ENCODE peak calls at places on chromosomes 1 and 21, in ten cellular contexts. H is kidney epithelial cell, O is glutamatergic neuron, R is fibroblast of mammary gland, L is WTC11, J is Panc1, T is ovary, A is upper lobe of right lung, D is lower leg skin, Y is lower lobe of right lung. M is an unnamed sample.

GRCh38 chr1:115952547-115952946 is 23.8 kb upstream of the SLC22A15 start:
- DNase-seq in H (no peak), R (no peak), Y (no peak), L (no peak), D (no peak), J (no peak), O (no peak), T (no peak), A (no peak), M (no peak)

GRCh38 chr1:226364129-226364899 is 43.6 kb downstream of the PARP1 start:
- DNase-seq in Y (no peak), L (no peak), D (no peak), R (no peak), T (no peak), H (no peak), O (no peak), J (no peak), A (no peak), M (no peak)

GRCh38 chr1:221839321-221839720 is 97.4 kb upstream of the DUSP10 start:
- DNase-seq in L (no peak), D (no peak), T (no peak), R (no peak), Y (no peak), J (no peak), H (no peak), A (no peak), O (no peak), M (no peak)

GRCh38 chr1:36137776-36138175 is 11.5 kb downstream of the TRAPPC3 start:
- DNase-seq in Y (no peak), J (no peak), L (no peak), R (no peak), T (no peak), H (no peak), D (no peak), O (no peak), A (no peak), M (no peak)

GRCh38 chr21:26127073-26127814 is 43.3 kb downstream of the APP start:
- DNase-seq in H (no peak), J (no peak), R (no peak), Y (no peak), L (no peak), T (no peak), O (no peak), A (no peak), D (no peak), M (no peak)

GRCh38 chr1:11502516-11502915 is 23.6 kb downstream of the DISP3 start:
- DNase-seq in A (peak), O (no peak), H (no peak), D (peak), L (peak), R (no peak), J (no peak), Y (no peak), T (no peak), M (no peak)

GRCh38 chr1:67052741-67053534 is 1.0 kb downstream of the SLC35D1 start:
- DNase-seq in A (peak), R (peak), O (peak), D (peak), H (no peak), J (no peak), T (peak), L (peak), Y (peak), M (peak)

GRCh38 chr1:165910764-165911421 is 83.5 kb downstream of the UCK2 start:
- DNase-seq in O (no peak), A (peak), H (no peak), D (peak), R (peak), T (peak), L (no peak), Y (peak), J (no peak), M (peak)

DNA sequence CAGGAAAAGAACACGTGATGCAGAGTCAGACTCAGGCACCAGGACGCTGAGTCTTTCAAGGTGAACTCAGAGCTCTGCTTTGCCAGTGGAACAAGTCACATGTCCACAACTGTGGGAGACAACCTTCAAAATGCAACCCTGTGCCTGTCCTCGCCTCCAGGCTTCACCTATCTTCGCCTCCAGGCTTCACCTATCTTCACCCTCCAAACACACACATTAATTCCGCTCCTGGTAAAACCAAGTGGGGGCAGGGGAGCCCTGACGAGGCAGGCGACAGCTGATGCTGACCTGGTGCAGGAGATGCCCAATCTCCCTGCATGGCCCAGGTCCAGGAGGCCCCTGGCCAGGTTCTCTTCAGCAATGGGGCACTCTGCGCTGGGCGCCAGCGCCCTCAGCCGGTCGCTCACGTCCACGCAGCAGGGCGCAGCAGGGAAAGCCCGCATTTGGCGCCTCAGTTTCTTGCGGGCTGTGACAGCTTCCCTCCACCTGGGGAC is 28.0 kb upstream of the LSS start:
- DNase-seq in T (no peak), L (no peak), A (peak), Y (no peak), H (no peak), R (no peak), O (no peak), J (no peak), D (peak), M (no peak)
- TF ChIP-seq CTCF in T (no peak), L (no peak), A (no peak), Y (no peak), H (no peak), R (no peak), O (no peak), J (no peak), D (no peak), M (no peak)

GRCh38 chr1:26114165-26114927 is 2.7 kb downstream of the PDIK1L start:
- DNase-seq in D (no peak), O (no peak), R (no peak), Y (no peak), A (no peak), L (no peak), T (no peak), H (no peak), J (no peak), M (no peak)

GRCh38 chr1:26111530-26112406 is at the start of gene PDIK1L:
- DNase-seq in T (peak), J (peak), L (peak), A (peak), R (peak), H (peak), O (peak), D (peak), Y (peak), M (peak)

GRCh38 chr1:26112407-26112775 is 767 bp downstream of the PDIK1L start:
- DNase-seq in J (no peak), A (no peak), O (no peak), T (no peak), D (no peak), H (no peak), L (no peak), Y (no peak), R (no peak), M (no peak)

GRCh38 chr1:26109229-26110164 is 2.1 kb upstream of the PDIK1L start:
- DNase-seq in H (no peak), T (no peak), L (no peak), J (no peak), A (no peak), R (no peak), O (no peak), D (no peak), Y (no peak), M (no peak)

DNA sequence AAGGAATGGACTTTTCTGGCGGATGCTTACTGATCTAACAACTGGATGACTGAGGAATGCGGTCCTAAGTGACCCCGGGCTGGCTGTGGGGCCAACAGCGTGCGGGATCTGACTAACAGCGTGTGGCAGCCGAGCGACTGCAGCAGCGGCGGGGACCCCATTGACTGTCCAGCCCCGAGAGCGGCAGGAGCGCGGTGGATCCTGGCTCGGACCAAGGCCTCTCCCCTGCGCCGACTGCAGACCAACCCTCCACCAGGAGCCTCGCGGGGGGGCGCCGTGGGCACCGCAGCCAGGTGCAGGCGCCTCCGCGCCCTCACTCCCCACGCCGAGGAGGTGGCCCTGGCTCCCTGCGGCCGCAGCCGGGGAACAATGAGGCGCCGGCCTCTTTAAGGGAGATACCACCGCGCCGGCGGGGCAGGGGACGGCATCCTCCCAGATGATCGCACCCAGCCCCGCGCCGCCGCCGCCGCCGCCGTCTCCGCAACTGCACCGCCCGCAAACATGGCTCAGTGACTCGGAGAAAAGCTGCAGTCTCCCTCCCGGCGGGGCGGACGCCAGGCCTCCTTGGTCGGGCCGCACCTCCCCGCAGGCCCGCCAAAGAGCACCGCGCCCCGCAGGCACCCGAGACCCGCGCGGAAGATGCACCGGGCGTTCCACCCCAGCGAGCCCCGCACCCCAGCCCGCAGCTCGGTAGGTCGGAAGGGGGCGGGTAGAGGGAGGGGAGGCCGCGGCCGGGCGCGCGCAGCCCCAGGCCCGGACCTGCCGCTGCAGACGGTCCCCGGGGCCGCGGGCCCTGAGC is 694 bp upstream of the PDIK1L start:
- DNase-seq in A (peak), Y (peak), O (peak), D (peak), H (no peak), L (peak), R (peak), J (no peak), T (peak), M (peak)
- TF ChIP-seq CTCF in A (no peak), Y (no peak), O (no peak), D (no peak), H (no peak), L (no peak), R (no peak), J (no peak), T (no peak), M (no peak)

DNA sequence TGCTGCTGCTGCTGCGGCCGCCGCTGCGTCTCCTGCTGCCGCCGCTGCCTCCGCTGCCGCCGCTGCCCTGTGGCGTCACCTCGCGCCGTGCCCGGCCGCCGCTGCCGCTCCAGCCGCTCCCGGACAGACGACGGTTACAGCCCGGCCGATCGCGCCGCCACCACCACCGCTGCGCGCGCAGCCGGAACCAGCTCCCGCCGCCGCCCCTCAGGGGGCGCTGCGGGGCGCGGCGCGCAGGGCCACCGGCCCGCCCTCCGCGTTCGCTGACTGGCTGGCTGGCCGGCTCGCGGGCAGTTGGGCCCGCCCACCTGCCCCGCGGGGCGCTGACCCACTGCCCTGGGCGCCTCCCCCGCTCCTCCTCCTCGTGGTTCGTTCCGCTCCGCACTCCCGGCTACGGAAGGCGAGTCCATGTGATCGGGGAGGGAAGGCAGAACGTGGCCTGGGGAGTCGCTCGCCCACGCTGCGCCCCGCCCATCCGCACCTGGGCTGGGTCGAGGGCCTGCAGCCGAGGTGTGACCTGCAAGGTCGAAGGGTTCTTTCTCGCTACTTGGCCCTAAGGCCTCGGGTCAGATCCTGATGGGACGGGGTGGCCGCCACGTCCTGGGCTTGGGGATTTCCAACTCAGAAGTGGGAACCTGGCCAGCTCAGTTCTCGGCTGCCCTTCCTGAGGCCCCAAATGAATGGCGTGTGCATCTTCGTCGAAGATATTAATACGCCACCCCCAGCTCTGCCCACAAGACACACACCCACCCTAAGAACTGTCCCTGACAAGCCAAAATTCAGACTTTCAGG is at the start of gene PTP4A2:
- DNase-seq in J (peak), T (peak), Y (peak), L (peak), D (peak), O (peak), R (peak), A (peak), H (peak), M (peak)
- TF ChIP-seq CTCF in J (peak), T (peak), Y (peak), L (no peak), D (no peak), O (peak), R (no peak), A (peak), H (no peak), M (peak)

GRCh38 chr1:181737056-181737455 is 253.7 kb downstream of the CACNA1E start:
- DNase-seq in T (no peak), A (no peak), L (peak), J (no peak), O (no peak), R (no peak), Y (no peak), D (peak), H (no peak), M (no peak)
- TF ChIP-seq CTCF in T (no peak), A (no peak), L (no peak), J (no peak), O (no peak), R (no peak), Y (no peak), D (no peak), H (peak), M (no peak)

DNA sequence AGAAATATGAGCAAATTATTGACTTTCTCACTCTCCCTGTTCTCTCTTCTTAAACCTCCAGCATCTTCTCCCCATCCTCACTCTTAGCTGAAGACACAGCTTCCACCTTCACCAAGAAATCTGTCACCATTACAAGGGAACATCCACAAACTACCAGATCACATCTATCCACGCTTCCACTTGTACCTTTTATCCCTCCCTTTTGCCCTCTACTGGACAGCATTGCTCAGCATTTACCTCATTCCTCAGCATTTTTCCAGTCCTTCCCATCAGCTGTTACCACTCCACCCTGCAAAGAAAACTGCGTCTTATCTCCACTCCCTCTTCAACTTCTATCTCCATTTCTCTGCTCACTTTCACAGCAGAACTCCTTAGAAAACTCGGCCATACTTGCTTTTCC is 42.6 kb downstream of the KCNJ6 start:
- DNase-seq in T (no peak), J (no peak), L (no peak), O (no peak), Y (no peak), H (no peak), R (no peak), D (no peak), A (no peak), M (no peak)
- TF ChIP-seq CTCF in T (no peak), J (no peak), L (no peak), O (no peak), Y (no peak), H (no peak), R (peak), D (no peak), A (no peak), M (no peak)

DNA sequence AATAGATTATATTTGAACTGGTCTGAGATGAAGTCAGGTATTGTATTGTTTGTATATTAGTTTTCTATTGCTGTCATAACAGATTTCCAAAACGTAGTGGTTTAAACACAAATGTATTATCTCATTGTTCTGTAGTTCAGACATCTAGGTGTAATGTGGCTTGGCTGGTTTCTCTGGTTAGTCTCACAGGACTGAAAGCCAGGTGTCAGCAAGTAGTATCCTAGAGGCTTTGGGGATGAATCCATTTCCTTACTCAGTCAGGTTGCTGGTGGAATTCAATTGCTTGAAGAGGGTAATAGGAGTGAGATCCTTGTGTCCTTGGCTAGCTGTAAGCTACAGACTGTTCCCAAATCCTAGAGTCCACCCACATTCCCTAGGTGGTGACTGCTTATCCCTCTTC is 675.8 kb downstream of the NCAM2 start:
- DNase-seq in Y (no peak), T (no peak), H (no peak), D (no peak), L (no peak), R (no peak), J (no peak), O (no peak), A (no peak), M (no peak)
- TF ChIP-seq CTCF in Y (no peak), T (no peak), H (no peak), D (no peak), L (no peak), R (no peak), J (no peak), O (no peak), A (no peak), M (no peak)